ENCODE peak calls at places on chromosomes 6 and 20, in six cellular contexts. F is CD4-positive, alpha-beta memory T cell; M is aorta; L is fibroblast of lung; U is dorsolateral prefrontal cortex; K is esophagus squamous epithelium. N is an unnamed sample.

GRCh38 chr20:36969478-36970186 is 18.1 kb upstream of the SAMHD1 start:
- DNase-seq in K (no peak), U (no peak), M (no peak), F (no peak), L (no peak), N (no peak)

GRCh38 chr6:155524249-155524651 is 68.6 kb upstream of the NOX3 start:
- DNase-seq in U (no peak), L (peak), K (no peak), F (no peak), M (no peak), N (no peak)

GRCh38 chr20:8589956-8590355 is 457.9 kb downstream of the PLCB1 start:
- DNase-seq in K (no peak), L (peak), F (no peak), U (no peak), M (no peak), N (no peak)

GRCh38 chr6:157518399-157519250 is 137.6 kb downstream of the ZDHHC14 start:
- DNase-seq in M (no peak), K (no peak), L (no peak), U (no peak), F (no peak), N (no peak)

GRCh38 chr20:2973574-2973973 is 69.8 kb upstream of the GNRH2 start:
- DNase-seq in K (no peak), F (no peak), L (no peak), U (no peak), M (no peak), N (no peak)

GRCh38 chr20:48733296-48733790 is 94.5 kb downstream of the PREX1 start:
- DNase-seq in L (peak), F (no peak), K (no peak), M (no peak), U (no peak), N (no peak)

GRCh38 chr6:158808918-158809678 is 10.1 kb downstream of the EZR start:
- DNase-seq in M (no peak), K (no peak), F (peak), L (no peak), U (no peak), N (no peak)

GRCh38 chr6:49030621-49031020 is 432.4 kb downstream of the MMUT start:
- DNase-seq in F (no peak), K (no peak), L (peak), M (no peak), U (no peak), N (no peak)

GRCh38 chr6:83696674-83697073 is 12.2 kb downstream of the SNAP91 start:
- DNase-seq in F (no peak), K (no peak), M (no peak), L (peak), U (no peak), N (no peak)

GRCh38 chr6:79984261-79984660 is 20.2 kb upstream of the TTK start:
- DNase-seq in M (no peak), U (no peak), L (peak), K (no peak), F (peak), N (no peak)

GRCh38 chr6:159720708-159721107 is 6.6 kb upstream of the WTAP start:
- DNase-seq in U (no peak), F (peak), K (no peak), L (no peak), M (no peak), N (no peak)

GRCh38 chr20:44030394-44030793 is 115.7 kb downstream of the TOX2 start:
- DNase-seq in F (no peak), M (no peak), L (no peak), K (no peak), U (no peak), N (no peak)

GRCh38 chr6:163965426-163966348 is 551.2 kb downstream of the QKI start:
- DNase-seq in L (peak), K (no peak), U (no peak), M (no peak), F (no peak), N (no peak)

GRCh38 chr6:37306026-37306425 is 47.8 kb upstream of the RNF8 start:
- DNase-seq in U (no peak), K (no peak), L (no peak), F (no peak), M (no peak), N (no peak)

GRCh38 chr20:11919046-11919445 is 1.4 kb downstream of the BTBD3 start:
- DNase-seq in F (no peak), M (no peak), U (peak), L (peak), K (no peak), N (no peak)

GRCh38 chr6:36599791-36600209 is 5.6 kb downstream of the SRSF3 start:
- DNase-seq in K (no peak), L (peak), U (peak), M (no peak), F (peak), N (peak)

GRCh38 chr6:131717815-131718214 is 7.0 kb upstream of the CTAGE9 start:
- DNase-seq in U (no peak), K (no peak), F (no peak), L (no peak), M (no peak), N (no peak)

GRCh38 chr20:24381886-24382285 is 87.5 kb upstream of the SYNDIG1 start:
- DNase-seq in M (no peak), U (no peak), K (no peak), L (no peak), F (no peak), N (no peak)

DNA sequence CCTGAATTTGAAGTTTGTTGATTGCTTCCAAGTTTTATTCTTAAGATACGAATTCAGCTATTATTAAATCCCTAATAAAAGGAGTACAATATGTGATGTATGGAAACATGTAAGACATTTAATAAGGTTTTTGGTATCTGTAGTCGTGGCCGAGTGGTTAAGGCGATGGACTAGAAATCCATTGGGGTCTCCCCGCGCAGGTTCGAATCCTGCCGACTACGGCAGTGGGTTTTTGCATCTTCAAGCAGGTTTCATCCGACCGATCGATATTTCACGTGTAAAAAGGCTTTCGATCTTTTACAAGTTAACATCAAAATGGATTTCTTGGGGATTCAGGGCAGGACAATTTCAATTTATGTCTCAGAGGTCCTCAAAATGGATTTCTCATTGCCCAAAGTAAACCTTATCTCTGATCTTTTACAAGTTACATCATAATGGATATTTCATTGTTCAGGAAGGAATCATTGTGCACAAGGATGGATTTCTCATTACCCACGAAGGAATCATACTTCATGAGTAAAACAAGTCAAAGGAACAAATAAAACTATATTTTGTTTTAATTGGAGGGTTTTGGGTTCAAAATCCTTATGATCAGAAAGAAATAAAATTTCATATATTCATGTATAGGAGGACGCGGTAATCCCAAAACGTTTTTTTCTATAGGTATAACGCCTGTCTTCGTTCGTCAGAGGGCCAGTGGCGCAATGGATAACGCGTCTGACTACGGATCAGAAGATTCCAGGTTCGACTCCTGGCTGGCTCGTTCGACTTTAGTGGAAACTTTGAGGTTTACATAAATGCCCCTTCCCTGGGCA is 37.3 kb upstream of the BTN3A2 start:
- DNase-seq in M (no peak), U (peak), L (peak), F (peak), K (no peak), N (no peak)
- H3K4me3 ChIP-seq in M (no peak), U (peak), L (peak), F (no peak), K (no peak), N (no peak)

GRCh38 chr6:150144294-150144868 is 1.5 kb downstream of the PPP1R14C start:
- DNase-seq in L (peak), M (no peak), K (no peak), U (no peak), F (no peak), N (no peak)
- H3K4me3 ChIP-seq in L (no peak), M (no peak), K (peak), U (peak), F (no peak), N (peak)

GRCh38 chr6:489762-490161 is 98.2 kb downstream of the IRF4 start:
- DNase-seq in L (no peak), K (no peak), M (no peak), F (no peak), U (no peak), N (no peak)
- H3K4me3 ChIP-seq in L (no peak), K (no peak), M (no peak), F (no peak), U (no peak), N (no peak)

GRCh38 chr6:42984001-42984923 is at the start of gene PPP2R5D:
- DNase-seq in F (peak), U (peak), M (peak), L (peak), K (peak), N (peak)
- H3K4me3 ChIP-seq in F (peak), U (peak), M (peak), L (peak), K (peak), N (peak)

DNA sequence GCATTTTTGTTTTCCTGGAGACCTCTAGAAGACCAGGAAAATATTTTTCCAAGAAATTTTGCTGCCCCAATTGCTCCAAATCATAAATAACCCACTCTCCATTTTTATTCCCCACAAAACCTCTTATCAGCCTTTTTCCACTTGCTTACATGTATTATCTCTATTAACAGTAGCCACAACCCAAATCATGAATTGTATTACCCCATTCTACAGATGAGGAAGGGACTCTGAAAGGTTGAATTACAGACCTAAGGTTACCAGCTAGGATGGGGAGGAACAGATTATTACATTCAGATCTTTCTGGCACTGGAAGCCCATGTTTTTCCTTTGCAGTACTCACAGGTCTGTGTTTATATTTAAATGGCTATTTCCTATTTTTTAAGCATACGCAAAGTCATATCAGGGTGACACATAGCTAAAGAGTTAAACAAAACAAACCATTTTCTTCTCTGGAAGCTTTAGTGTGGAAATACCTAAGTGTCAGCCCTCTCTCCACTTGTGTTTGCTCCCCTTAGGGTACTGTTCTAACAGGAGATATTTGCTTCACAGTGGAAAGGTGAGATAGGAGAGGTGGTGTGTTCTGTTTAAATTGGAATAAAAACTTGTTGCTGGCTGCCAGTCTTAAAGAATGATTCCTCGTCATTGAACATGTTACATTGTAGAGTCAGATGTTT is 18.7 kb downstream of the PHACTR2 start:
- DNase-seq in M (no peak), K (no peak), L (no peak), F (no peak), U (no peak), N (no peak)
- H3K4me3 ChIP-seq in M (no peak), K (no peak), L (no peak), F (no peak), U (no peak), N (no peak)